ENCODE peak calls at places on chromosome 6, in four cellular contexts. S is PC-9, J is Panc1, U is lower lobe of right lung. T is an unnamed sample. For H3K4me1, the result is how much of the 10 kb centered on the place peaks cover.

GRCh38 chr6:156658596-156659316 is 118.4 kb upstream of the ARID1B start:
- DNase-seq in S (no peak), J (no peak), U (no peak), T (no peak)

GRCh38 chr6:36962874-36963273 is 8.3 kb downstream of the PI16 start:
- DNase-seq in S (peak), J (no peak), U (peak), T (peak)

GRCh38 chr6:84763397-84764331 is 734 bp downstream of the TBX18 start:
- DNase-seq in S (no peak), J (peak), U (peak), T (peak)

GRCh38 chr6:33578588-33579011 is 1.5 kb downstream of the BAK1 start:
- DNase-seq in S (no peak), J (no peak), U (no peak), T (peak)

GRCh38 chr6:106094964-106095335 is 8.8 kb downstream of the PRDM1 start:
- DNase-seq in S (no peak), J (no peak), U (no peak), T (no peak)

GRCh38 chr6:73353636-73354388 is at the start of gene DPPA5:
- DNase-seq in S (no peak), J (no peak), U (no peak), T (no peak)

GRCh38 chr6:139539852-139540251 is 165.4 kb upstream of the CITED2 start:
- DNase-seq in S (peak), J (peak), U (peak), T (peak)

GRCh38 chr6:81589465-81590313 is 162.8 kb downstream of the TENT5A start:
- DNase-seq in S (no peak), J (no peak), U (no peak), T (peak)

GRCh38 chr6:34324738-34325444 is 67.6 kb downstream of the NUDT3 start:
- DNase-seq in S (no peak), J (no peak), U (no peak), T (no peak)

GRCh38 chr6:117615981-117616961 is 14.0 kb upstream of the GOPC start:
- DNase-seq in S (no peak), J (no peak), U (no peak), T (no peak)

GRCh38 chr6:105449756-105450390 is 47.0 kb upstream of the PREP start:
- DNase-seq in S (no peak), J (no peak), U (no peak), T (no peak)

DNA sequence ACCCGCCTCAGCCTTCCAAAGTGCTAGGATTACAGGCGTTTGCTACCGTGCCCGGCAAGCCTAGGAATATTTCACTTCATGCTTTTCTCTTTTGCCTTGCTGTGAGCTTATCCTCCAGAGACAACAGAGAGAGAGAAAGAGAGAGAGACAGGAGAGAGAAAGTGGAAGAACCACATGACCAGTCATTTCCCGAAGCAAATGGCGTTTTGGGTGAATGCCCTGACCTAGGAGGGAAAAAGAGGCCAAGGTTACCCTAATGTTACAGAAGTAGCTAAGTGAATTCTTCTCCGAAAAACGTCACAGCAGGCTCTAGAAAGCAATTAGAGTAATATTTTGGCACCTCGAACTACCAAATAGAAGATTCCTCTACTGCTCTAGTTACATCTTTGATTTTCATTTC is 9.1 kb downstream of the SGK1 start:
- DNase-seq in S (no peak), J (no peak), U (no peak), T (no peak)
- H3K4me1 ChIP-seq in S (under half), J (under half), U (under half), T (under half)

GRCh38 chr6:13702809-13703302 is 8.8 kb downstream of the RANBP9 start:
- DNase-seq in S (no peak), J (no peak), U (no peak), T (no peak)
- H3K4me1 ChIP-seq in S (under half), J (under half), U (under half), T (under half)

DNA sequence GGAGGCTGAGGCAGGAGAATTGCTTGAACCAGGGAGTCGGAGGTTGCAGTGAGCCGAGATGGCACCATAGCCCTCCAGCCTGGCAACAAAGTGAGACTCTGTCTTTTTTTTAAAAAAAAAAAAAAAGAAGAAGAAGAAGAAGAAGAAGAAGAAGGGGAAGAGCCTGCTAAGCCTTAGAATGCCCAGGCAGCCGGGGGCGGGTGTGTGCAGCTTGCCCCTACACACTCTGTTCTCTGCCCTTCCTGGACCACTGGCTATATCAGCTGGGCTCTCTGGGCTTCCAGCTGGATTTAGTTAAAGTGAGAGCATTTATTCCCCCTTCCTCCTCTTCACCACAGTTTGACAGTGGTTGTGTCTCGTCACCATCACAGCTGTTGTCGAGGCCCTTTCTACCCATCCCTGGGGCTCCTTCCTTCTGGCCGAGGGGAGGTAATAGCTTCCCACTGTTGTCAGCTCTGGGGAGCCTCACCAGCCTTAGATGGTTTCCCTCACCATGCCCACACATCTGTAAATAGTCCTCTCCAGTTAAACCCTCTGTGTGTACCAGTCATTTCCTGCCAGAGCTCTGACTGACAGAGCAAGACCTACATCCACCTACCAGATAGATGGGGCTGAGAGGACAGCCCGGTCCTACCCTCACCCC is 77.6 kb downstream of the TRERF1 start:
- DNase-seq in S (no peak), J (no peak), U (peak), T (no peak)
- H3K4me1 ChIP-seq in S (under half), J (under half), U (under half), T (under half)

GRCh38 chr6:111662794-111663231 is 57.1 kb upstream of the TRAF3IP2 start:
- DNase-seq in S (no peak), J (no peak), U (no peak), T (no peak)
- H3K4me1 ChIP-seq in S (under half), J (under half), U (under half), T (under half)

DNA sequence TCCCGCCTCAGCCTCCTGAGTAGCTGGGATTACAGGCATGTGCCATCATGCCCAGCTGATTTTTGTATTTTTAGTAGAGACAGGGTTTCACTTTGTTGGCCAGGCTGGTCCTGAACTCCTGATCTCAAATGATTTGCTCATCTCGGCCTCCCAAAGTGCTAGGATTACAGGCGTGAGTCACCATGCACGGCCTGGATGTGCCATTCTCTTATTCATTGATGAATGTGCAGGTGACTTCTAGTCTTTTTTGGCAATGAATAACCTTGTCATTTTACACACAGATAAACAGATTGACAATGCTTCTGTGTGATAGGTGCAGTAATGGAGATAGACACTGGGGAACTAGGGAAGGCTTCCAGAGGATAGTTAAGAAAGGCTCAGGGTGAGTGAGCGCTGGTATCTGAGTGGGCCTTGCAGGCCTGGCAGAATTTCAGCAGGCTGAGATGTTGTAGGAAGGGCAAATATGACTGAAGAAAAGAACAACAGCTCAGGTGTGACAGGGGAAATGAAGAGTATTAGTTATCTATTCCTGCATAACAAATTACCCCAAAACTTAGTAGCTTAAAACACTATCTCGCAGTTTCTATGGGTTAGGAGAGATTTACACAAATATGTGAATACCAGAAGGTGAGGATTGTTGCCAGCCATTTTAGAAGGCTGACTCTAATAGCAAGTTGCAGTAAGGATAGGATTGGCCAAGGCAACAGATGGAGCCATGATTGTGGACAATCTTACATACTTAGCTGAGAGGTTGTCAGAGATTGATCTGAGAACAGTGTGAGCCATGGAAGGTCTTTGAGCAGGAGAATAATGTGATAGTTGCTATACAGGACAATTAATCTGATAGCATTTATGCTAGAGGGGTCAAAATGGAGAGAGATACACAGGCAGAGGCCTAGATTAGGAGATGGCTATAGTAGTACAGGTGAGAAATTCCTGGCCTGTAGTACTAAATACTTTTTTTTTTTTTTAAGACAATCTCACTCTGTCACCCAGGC is 23.5 kb downstream of the PPARD start:
- DNase-seq in S (no peak), J (no peak), U (no peak), T (no peak)
- H3K4me1 ChIP-seq in S (under half), J (under half), U (under half), T (under half)

DNA sequence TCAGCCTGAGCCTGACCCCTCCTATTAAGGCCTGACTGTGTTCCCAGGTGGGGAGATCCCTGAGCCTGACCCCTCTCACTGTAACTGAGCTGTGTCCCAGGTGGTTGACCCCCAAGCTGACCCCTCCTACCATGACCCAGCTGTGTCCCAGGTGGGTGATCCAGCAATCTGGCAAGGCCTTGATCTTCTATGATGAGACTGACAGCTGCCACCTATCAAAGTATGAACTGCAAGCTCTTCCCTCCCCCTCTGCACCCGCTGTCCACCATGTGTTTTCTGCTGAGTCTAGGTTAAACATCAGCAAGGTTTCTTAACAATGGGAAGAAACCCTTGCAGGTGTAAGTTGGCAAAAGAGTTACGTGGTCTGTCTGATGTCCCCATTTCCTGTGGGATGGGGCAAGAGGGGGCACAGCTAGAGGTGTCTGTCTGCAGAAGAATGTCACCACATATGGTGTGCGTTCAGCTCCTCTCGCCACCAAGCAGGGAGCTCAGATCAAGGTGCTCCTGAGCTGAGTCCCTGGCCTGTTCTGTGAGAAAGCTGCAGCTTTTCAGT is 5.9 kb downstream of the PXDC1 start:
- DNase-seq in S (no peak), J (no peak), U (no peak), T (no peak)
- H3K4me1 ChIP-seq in S (under half), J (half or more), U (half or more), T (under half)

T was measured in mucosa of descending colon.